ENCODE peak calls at places on chromosomes 5 and 9, in nine cellular contexts. B, E, Q, F, X, D, R, O and H are unnamed samples.

GRCh38 chr5:112227911-112228631 is 191.0 kb downstream of the EPB41L4A start:
- DNase-seq in B (no peak), E (no peak), Q (no peak), F (no peak), X (no peak), D (no peak), R (no peak), O (no peak), H (no peak)

GRCh38 chr5:154723740-154724505 is 31.3 kb upstream of the LARP1 start:
- DNase-seq in B (no peak), E (no peak), Q (no peak), F (no peak), X (no peak), D (no peak), R (peak; percentile 66), O (no peak), H (no peak)

GRCh38 chr9:117000834-117001233 is 313.7 kb downstream of the TRIM32 start:
- DNase-seq in B (no peak), E (no peak), Q (no peak), F (no peak), X (no peak), D (no peak), R (no peak), O (no peak), H (no peak)

GRCh38 chr9:113879906-113880305 is 3.8 kb downstream of the ZNF618 start:
- DNase-seq in B (no peak), E (no peak), Q (no peak), F (no peak), X (no peak), D (no peak), R (no peak), O (no peak), H (no peak)

GRCh38 chr9:131739192-131739961 is 499 bp downstream of the RAPGEF1 start:
- DNase-seq in B (no peak), E (no peak), Q (no peak), F (no peak), X (no peak), D (peak; percentile 78), R (peak; percentile 79), O (peak; percentile 71), H (no peak)

GRCh38 chr5:54148858-54149257 is 161.5 kb downstream of the ARL15 start:
- DNase-seq in B (no peak), E (no peak), Q (no peak), F (no peak), X (no peak), D (no peak), R (no peak), O (no peak), H (no peak)

GRCh38 chr5:132209131-132209530 is 18.5 kb downstream of the P4HA2 start:
- DNase-seq in B (no peak), E (no peak), Q (no peak), F (no peak), X (no peak), D (no peak), R (no peak), O (no peak), H (no peak)

GRCh38 chr9:93210324-93210973 is 26.5 kb downstream of the WNK2 start:
- DNase-seq in B (no peak), E (no peak), Q (no peak), F (no peak), X (no peak), D (peak; percentile 61), R (no peak), O (peak; percentile 26), H (no peak)

GRCh38 chr5:101505891-101506570 is 602.9 kb upstream of the ST8SIA4 start:
- DNase-seq in B (no peak), E (no peak), Q (no peak), F (no peak), X (no peak), D (peak; percentile 54), R (no peak), O (no peak), H (no peak)

GRCh38 chr9:137972355-137972987 is 94.9 kb downstream of the CACNA1B start:
- DNase-seq in B (no peak), E (no peak), Q (no peak), F (no peak), X (no peak), D (peak; percentile 33), R (no peak), O (peak; percentile 39), H (no peak)

GRCh38 chr5:142192799-142193428 is 84.3 kb downstream of the NDFIP1 start:
- DNase-seq in B (no peak), E (no peak), Q (no peak), F (no peak), X (no peak), D (no peak), R (no peak), O (no peak), H (no peak)

GRCh38 chr9:97857603-97858392 is 4.8 kb downstream of the FOXE1 start:
- DNase-seq in B (no peak), E (no peak), Q (no peak), F (no peak), X (no peak), D (no peak), R (no peak), O (no peak), H (no peak)

GRCh38 chr9:136578915-136579637 is 33.2 kb upstream of the NOTCH1 start:
- DNase-seq in B (peak; percentile 50), E (no peak), Q (no peak), F (no peak), X (no peak), D (peak; percentile 76), R (peak; percentile 26), O (no peak), H (no peak)

GRCh38 chr9:69081261-69081660 is 45.7 kb downstream of the FXN start:
- DNase-seq in B (no peak), E (no peak), Q (no peak), F (no peak), X (no peak), D (no peak), R (no peak), O (no peak), H (no peak)

GRCh38 chr9:76891874-76892273 is 14.0 kb downstream of the PRUNE2 start:
- DNase-seq in B (no peak), E (no peak), Q (no peak), F (no peak), X (no peak), D (no peak), R (no peak), O (no peak), H (no peak)

GRCh38 chr5:95530441-95530840 is 24.3 kb downstream of the SKIC3 start:
- DNase-seq in B (no peak), E (no peak), Q (no peak), F (no peak), X (no peak), D (no peak), R (peak; percentile 98), O (no peak), H (no peak)

GRCh38 chr5:31122998-31123950 is 70.2 kb upstream of the CDH6 start:
- DNase-seq in B (no peak), E (no peak), Q (no peak), F (no peak), X (no peak), D (no peak), R (peak; percentile 22), O (no peak), H (no peak)

GRCh38 chr9:6739218-6739617 is 18.6 kb upstream of the KDM4C start:
- DNase-seq in B (peak; percentile 38), E (no peak), Q (no peak), F (no peak), X (no peak), D (no peak), R (peak; percentile 51), O (no peak), H (no peak)

GRCh38 chr5:139709587-139710369 is 61.6 kb downstream of the CXXC5 start:
- DNase-seq in B (no peak), E (no peak), Q (peak; percentile 36), F (no peak), X (no peak), D (peak; percentile 77), R (no peak), O (peak; percentile 59), H (no peak)

GRCh38 chr9:13443380-13444271 is 164.1 kb upstream of the MPDZ start:
- DNase-seq in B (no peak), E (no peak), Q (no peak), F (no peak), X (no peak), D (no peak), R (peak; percentile 24), O (no peak), H (no peak)

GRCh38 chr5:98563885-98564653 is 209.4 kb upstream of the RGMB start:
- DNase-seq in B (no peak), E (no peak), Q (no peak), F (no peak), X (no peak), D (no peak), R (no peak), O (no peak), H (no peak)

GRCh38 chr5:144207875-144208444 is 37.3 kb downstream of the KCTD16 start:
- DNase-seq in B (no peak), E (no peak), Q (no peak), F (no peak), X (no peak), D (no peak), R (no peak), O (no peak), H (no peak)
- H3K4me3 ChIP-seq in B (no peak overlapping the region), E (no peak overlapping the region), Q (no peak overlapping the region), F (no peak overlapping the region), X (no peak overlapping the region), D (no peak overlapping the region), R (peak overlapping the region; percentile 10), O (peak overlapping the region; percentile 14), H (no peak overlapping the region)

GRCh38 chr5:68862560-68862959 is 231.3 kb upstream of the SLC30A5 start:
- DNase-seq in B (no peak), E (no peak), Q (no peak), F (no peak), X (no peak), D (no peak), R (no peak), O (no peak), H (no peak)
- H3K4me1 ChIP-seq in B (no peaks in the 10 kb centered on the region), E (no peaks in the 10 kb centered on the region), Q (no peaks in the 10 kb centered on the region), F (no peaks in the 10 kb centered on the region), X (no peaks in the 10 kb centered on the region), D (no peaks in the 10 kb centered on the region), R (no peaks in the 10 kb centered on the region), O (no peaks in the 10 kb centered on the region), H (no peaks in the 10 kb centered on the region)

DNA sequence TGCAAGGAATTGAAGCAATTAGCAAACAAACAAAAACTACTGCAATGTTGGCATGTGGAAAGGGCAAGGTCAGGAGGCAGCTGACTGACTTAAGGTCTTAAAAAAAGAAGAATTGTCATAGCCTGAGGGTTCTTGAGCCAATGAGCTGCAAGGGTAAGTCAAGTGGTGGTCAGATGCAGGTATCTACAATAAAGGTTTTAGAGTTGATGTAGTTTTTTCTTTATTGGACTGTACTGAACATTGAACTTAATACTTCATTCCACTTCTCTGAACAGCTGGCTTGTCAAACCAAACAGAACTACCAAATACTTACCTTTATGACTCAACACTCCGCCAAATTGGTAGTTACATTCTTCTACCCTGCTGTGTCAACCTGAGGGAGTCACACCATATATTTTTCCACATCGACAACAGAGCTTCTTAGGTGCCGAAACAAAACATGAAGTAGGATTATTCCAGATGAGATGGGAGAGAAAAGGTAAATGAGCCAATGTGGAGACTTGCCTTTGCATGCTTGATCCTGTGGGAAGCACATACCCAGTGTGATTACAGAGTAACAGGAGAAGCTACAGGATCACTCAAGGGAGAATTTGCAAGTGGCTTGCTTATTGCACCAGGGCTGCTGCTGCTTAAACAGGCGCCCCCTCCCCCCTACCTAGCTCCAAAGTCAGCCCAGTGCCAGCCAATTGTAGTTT is 35.3 kb downstream of the EQTN start:
- DNase-seq in B (no peak), E (no peak), Q (no peak), F (no peak), X (no peak), D (no peak), R (peak; percentile 28), O (no peak), H (no peak)
- H3K4me3 ChIP-seq in B (no peak overlapping the region), E (no peak overlapping the region), Q (no peak overlapping the region), F (no peak overlapping the region), X (no peak overlapping the region), D (no peak overlapping the region), R (no peak overlapping the region), O (no peak overlapping the region), H (no peak overlapping the region)

GRCh38 chr9:91161465-91162275 is 200.0 kb downstream of the AUH start:
- DNase-seq in B (no peak), E (no peak), Q (no peak), F (no peak), X (no peak), D (no peak), R (no peak), O (no peak), H (no peak)
- H3K4me1 ChIP-seq in B (peaks cover 43% of the 10 kb centered on the region), E (no peaks in the 10 kb centered on the region), Q (peaks cover 41% of the 10 kb centered on the region), F (no peaks in the 10 kb centered on the region), X (peaks cover 34% of the 10 kb centered on the region), D (peaks cover 29% of the 10 kb centered on the region), R (peaks cover 24% of the 10 kb centered on the region), O (peaks cover 57% of the 10 kb centered on the region), H (peaks cover 22% of the 10 kb centered on the region)